ENCODE peak calls at places on chromosomes 6 and 20, in seven cellular contexts. F is NCI-H69, D is left lobe of liver, U is fibroblast of mammary gland, Y is Calu3, C is astrocyte of the spinal cord, K is globus pallidus. O is an unnamed sample.

GRCh38 chr6:36326351-36326995 is 10.2 kb downstream of the BNIP5 start:
- DNase-seq in F (peak), D (no peak), U (peak), Y (no peak), C (no peak), K (peak), O (no peak)

GRCh38 chr20:6940052-6940451 is 172.6 kb downstream of the BMP2 start:
- DNase-seq in F (peak), D (no peak), U (no peak), Y (no peak), C (no peak), K (peak), O (no peak)

GRCh38 chr6:116847234-116847633 is 18.4 kb upstream of the GPRC6A start:
- DNase-seq in F (peak), D (no peak), U (peak), Y (no peak), C (peak), K (peak), O (no peak)

GRCh38 chr6:130903602-130904001 is 76.4 kb downstream of the SMLR1 start:
- DNase-seq in F (no peak), D (no peak), U (no peak), Y (no peak), C (no peak), K (no peak), O (no peak)

GRCh38 chr6:25477006-25477590 is 174.9 kb upstream of the SCGN start:
- DNase-seq in F (no peak), D (no peak), U (peak), Y (no peak), C (peak), K (no peak), O (no peak)

GRCh38 chr20:57514273-57514751 is 10.6 kb downstream of the CTCFL start:
- DNase-seq in F (peak), D (peak), U (peak), Y (peak), C (peak), K (peak), O (peak)

GRCh38 chr6:14910692-14911547 is 334.9 kb upstream of the JARID2 start:
- DNase-seq in F (no peak), D (no peak), U (peak), Y (no peak), C (no peak), K (peak), O (peak)

GRCh38 chr6:100880149-100880900 is 804 bp downstream of the ASCC3 start:
- DNase-seq in F (peak), D (no peak), U (peak), Y (peak), C (peak), K (peak), O (no peak)

GRCh38 chr6:85866373-85866740 is 223.7 kb upstream of the SYNCRIP start:
- DNase-seq in F (no peak), D (no peak), U (peak), Y (no peak), C (no peak), K (no peak), O (no peak)

GRCh38 chr6:167311286-167311685 is 13.6 kb upstream of the TTLL2 start:
- DNase-seq in F (no peak), D (no peak), U (no peak), Y (no peak), C (no peak), K (peak), O (no peak)

GRCh38 chr6:133951227-133951626 is 1.8 kb upstream of the TBPL1 start:
- DNase-seq in F (peak), D (no peak), U (no peak), Y (no peak), C (no peak), K (no peak), O (no peak)